ENCODE peak calls at places on chromosome 15, in seven cellular contexts. T is lower leg skin, Q is neural crest cell, O is GM13977, D is CD14-positive monocyte, R is A673, J is uterus. E is an unnamed sample.

GRCh38 chr15:57625703-57626448 is 34.2 kb downstream of the MYZAP start:
- DNase-seq in T (no peak), Q (no peak), O (no peak), D (no peak), R (no peak), J (no peak), E (no peak)

GRCh38 chr15:62071711-62072308 is 5.0 kb downstream of the C2CD4A start:
- DNase-seq in T (no peak), Q (no peak), O (peak), D (no peak), R (peak), J (no peak), E (no peak)

GRCh38 chr15:95086543-95087252 is 855.3 kb downstream of the MCTP2 start:
- DNase-seq in T (no peak), Q (no peak), O (no peak), D (no peak), R (no peak), J (no peak), E (peak)

GRCh38 chr15:80693682-80694623 is 1.2 kb upstream of the ABHD17C start:
- DNase-seq in T (no peak), Q (no peak), O (peak), D (no peak), R (no peak), J (no peak), E (no peak)

GRCh38 chr15:41022487-41023090 is 69.3 kb downstream of the CHAC1 start:
- DNase-seq in T (no peak), Q (peak), O (peak), D (no peak), R (peak), J (no peak), E (no peak)

GRCh38 chr15:39770748-39771689 is 11.6 kb downstream of the FSIP1 start:
- DNase-seq in T (no peak), Q (no peak), O (no peak), D (no peak), R (no peak), J (no peak), E (no peak)

GRCh38 chr15:40272713-40273056 is 10.2 kb downstream of the ANKRD63 start:
- DNase-seq in T (no peak), Q (no peak), O (no peak), D (no peak), R (no peak), J (no peak), E (no peak)

GRCh38 chr15:82543155-82543554 is 2.9 kb upstream of the RPS17 start:
- DNase-seq in T (no peak), Q (no peak), O (no peak), D (no peak), R (no peak), J (no peak), E (peak)

GRCh38 chr15:80789296-80789695 is 10.1 kb downstream of the CEMIP start:
- DNase-seq in T (no peak), Q (no peak), O (no peak), D (no peak), R (no peak), J (no peak), E (no peak)

GRCh38 chr15:35928847-35929246 is 382.9 kb upstream of the DPH6 start:
- DNase-seq in T (no peak), Q (no peak), O (no peak), D (no peak), R (no peak), J (no peak), E (no peak)

GRCh38 chr15:63941698-63942465 is 104.4 kb downstream of the DAPK2 start:
- DNase-seq in T (no peak), Q (no peak), O (no peak), D (no peak), R (no peak), J (no peak), E (no peak)

GRCh38 chr15:69713726-69714559 is 261.3 kb downstream of the RPLP1 start:
- DNase-seq in T (no peak), Q (no peak), O (peak), D (no peak), R (no peak), J (no peak), E (no peak)

GRCh38 chr15:72532991-72533601 is 59.0 kb downstream of the ARIH1 start:
- DNase-seq in T (no peak), Q (no peak), O (no peak), D (no peak), R (no peak), J (no peak), E (no peak)

GRCh38 chr15:94653071-94653470 is 421.7 kb downstream of the MCTP2 start:
- DNase-seq in T (no peak), Q (no peak), O (no peak), D (no peak), R (no peak), J (no peak), E (no peak)

GRCh38 chr15:84874991-84875390 is 9.5 kb upstream of the SLC28A1 start:
- DNase-seq in T (no peak), Q (no peak), O (no peak), D (no peak), R (no peak), J (no peak), E (no peak)

GRCh38 chr15:31930967-31931366 is 99.3 kb upstream of the CHRNA7 start:
- DNase-seq in T (no peak), Q (no peak), O (no peak), D (no peak), R (no peak), J (no peak), E (no peak)

GRCh38 chr15:40543082-40543481 is 21.8 kb downstream of the CCDC32 start:
- DNase-seq in T (no peak), Q (no peak), O (no peak), D (no peak), R (no peak), J (no peak), E (no peak)

GRCh38 chr15:70241031-70241430 is 143.3 kb upstream of the TLE3 start:
- DNase-seq in T (no peak), Q (no peak), O (no peak), D (no peak), R (no peak), J (no peak), E (no peak)

GRCh38 chr15:95693917-95694316 is 636.6 kb upstream of the NR2F2 start:
- DNase-seq in T (no peak), Q (no peak), O (no peak), D (no peak), R (no peak), J (no peak), E (no peak)

GRCh38 chr15:64712353-64712752 is 63.0 kb downstream of the RBPMS2 start:
- DNase-seq in T (no peak), Q (no peak), O (no peak), D (no peak), R (no peak), J (no peak), E (no peak)

GRCh38 chr15:61314443-61314842 is 85.3 kb upstream of the RORA start:
- DNase-seq in T (no peak), Q (no peak), O (no peak), D (no peak), R (no peak), J (no peak), E (no peak)

GRCh38 chr15:58517682-58518525 is 86.1 kb downstream of the LIPC start:
- DNase-seq in T (no peak), Q (no peak), O (peak), D (peak), R (no peak), J (no peak), E (no peak)

GRCh38 chr15:33007295-33007855 is 187.1 kb downstream of the FMN1 start:
- DNase-seq in T (no peak), Q (no peak), O (no peak), D (no peak), R (peak), J (no peak), E (no peak)

GRCh38 chr15:96392380-96393208 is 62.1 kb downstream of the NR2F2 start:
- DNase-seq in T (no peak), Q (no peak), O (no peak), D (no peak), R (no peak), J (no peak), E (no peak)

GRCh38 chr15:83766326-83766725 is 112.4 kb downstream of the ADAMTSL3 start:
- DNase-seq in T (no peak), Q (no peak), O (no peak), D (no peak), R (no peak), J (no peak), E (no peak)

GRCh38 chr15:58477228-58477627 is 45.4 kb downstream of the LIPC start:
- DNase-seq in T (no peak), Q (no peak), O (no peak), D (no peak), R (peak), J (no peak), E (no peak)

GRCh38 chr15:82832601-82833209 is 23.3 kb downstream of the WHAMM start:
- DNase-seq in T (no peak), Q (no peak), O (peak), D (peak), R (peak), J (no peak), E (peak)

GRCh38 chr15:40472171-40472727 is 1.5 kb downstream of the CHST14 start:
- DNase-seq in T (no peak), Q (no peak), O (no peak), D (no peak), R (no peak), J (no peak), E (no peak)

GRCh38 chr15:75725021-75725718 is 12.5 kb upstream of the CSPG4 start:
- DNase-seq in T (no peak), Q (no peak), O (peak), D (no peak), R (no peak), J (no peak), E (no peak)

GRCh38 chr15:74434260-74434915 is 630 bp upstream of the SEMA7A start:
- DNase-seq in T (no peak), Q (no peak), O (no peak), D (no peak), R (no peak), J (no peak), E (no peak)

GRCh38 chr15:57146394-57147140 is 228.1 kb downstream of the TCF12 start:
- DNase-seq in T (no peak), Q (no peak), O (peak), D (no peak), R (peak), J (no peak), E (no peak)

GRCh38 chr15:63261311-63261710 is 16.1 kb upstream of the APH1B start:
- DNase-seq in T (no peak), Q (no peak), O (no peak), D (no peak), R (no peak), J (no peak), E (no peak)

GRCh38 chr15:50315814-50316630 is 39.0 kb downstream of the GABPB1 start:
- DNase-seq in T (no peak), Q (no peak), O (peak), D (no peak), R (peak), J (no peak), E (peak)
- TF ChIP-seq CTCF in T (no peak), Q (peak), O (peak), D (peak), R (peak), J (peak), E (peak)

DNA sequence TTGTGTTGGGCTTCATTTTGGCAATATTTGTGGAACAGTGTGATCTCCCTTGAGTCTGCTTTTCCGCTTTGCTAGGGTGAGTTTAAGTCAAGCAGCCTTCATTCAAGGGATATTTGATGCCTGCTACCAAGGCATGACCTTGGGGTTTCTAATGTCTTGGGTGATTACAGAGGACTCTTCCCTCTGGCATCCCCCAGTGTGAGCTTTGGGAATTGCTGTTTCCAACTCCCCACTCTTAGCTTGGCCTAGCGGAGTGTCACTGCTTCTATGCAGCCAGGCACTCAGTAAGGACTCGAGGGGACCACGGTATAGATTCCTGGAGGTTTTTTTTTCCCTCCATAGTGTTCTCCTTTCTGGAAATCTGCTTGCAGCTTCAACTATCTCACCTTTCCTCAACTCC is 21.1 kb downstream of the GCNT3 start:
- DNase-seq in T (no peak), Q (peak), O (no peak), D (no peak), R (peak), J (no peak), E (no peak)
- TF ChIP-seq CTCF in T (no peak), Q (peak), O (no peak), D (no peak), R (peak), J (no peak), E (peak)

GRCh38 chr15:98292442-98293240 is 332.1 kb downstream of the ARRDC4 start:
- DNase-seq in T (no peak), Q (peak), O (peak), D (no peak), R (peak), J (no peak), E (peak)
- TF ChIP-seq CTCF in T (no peak), Q (peak), O (peak), D (peak), R (peak), J (no peak), E (peak)

GRCh38 chr15:78620021-78620838 is 566 bp downstream of the CHRNA3 start:
- DNase-seq in T (no peak), Q (peak), O (peak), D (no peak), R (peak), J (no peak), E (no peak)
- TF ChIP-seq CTCF in T (no peak), Q (peak), O (no peak), D (no peak), R (peak), J (no peak), E (peak)

GRCh38 chr15:79357566-79357965 is 46.7 kb downstream of the TMED3 start:
- DNase-seq in T (no peak), Q (no peak), O (no peak), D (no peak), R (no peak), J (no peak), E (no peak)
- TF ChIP-seq CTCF in T (no peak), Q (no peak), O (no peak), D (no peak), R (no peak), J (no peak), E (no peak)

DNA sequence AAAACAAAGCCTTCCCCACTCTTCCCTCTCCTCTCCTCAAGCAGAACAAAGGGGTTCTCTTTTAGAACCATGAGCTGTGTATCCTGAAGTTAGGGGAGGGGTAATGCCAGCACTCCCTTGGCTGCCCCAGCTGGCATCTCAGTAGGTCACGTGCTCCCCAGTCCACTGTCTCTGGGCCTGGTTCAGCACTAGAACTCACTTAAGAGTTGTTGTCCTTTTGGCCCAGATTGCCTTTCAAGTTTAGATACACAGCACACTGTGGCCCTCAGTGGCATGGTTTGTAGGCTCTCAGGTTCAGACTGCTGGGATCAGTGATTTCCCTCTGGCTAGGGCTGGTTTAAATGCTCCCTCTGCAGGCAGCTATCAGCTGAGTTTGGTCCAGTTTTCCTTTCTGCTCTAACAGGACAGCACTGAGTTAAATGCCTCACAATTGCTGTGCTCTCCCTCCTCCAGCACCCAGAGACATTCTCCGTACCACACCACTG is 188.4 kb upstream of the ST8SIA2 start:
- DNase-seq in T (no peak), Q (no peak), O (no peak), D (no peak), R (no peak), J (no peak), E (no peak)
- TF ChIP-seq CTCF in T (no peak), Q (no peak), O (no peak), D (no peak), R (no peak), J (no peak), E (no peak)

GRCh38 chr15:46280753-46281521 is 646.1 kb downstream of the SQOR start:
- DNase-seq in T (no peak), Q (no peak), O (no peak), D (no peak), R (peak), J (no peak), E (no peak)
- TF ChIP-seq CTCF in T (no peak), Q (peak), O (no peak), D (no peak), R (peak), J (no peak), E (no peak)

GRCh38 chr15:68371160-68371559 is 60.8 kb downstream of the ITGA11 start:
- DNase-seq in T (no peak), Q (no peak), O (no peak), D (no peak), R (no peak), J (peak), E (no peak)

GRCh38 chr15:68371851-68372250 is 60.1 kb downstream of the ITGA11 start:
- DNase-seq in T (no peak), Q (no peak), O (no peak), D (no peak), R (no peak), J (no peak), E (no peak)

GRCh38 chr15:68370768-68371151 is 61.2 kb downstream of the ITGA11 start:
- DNase-seq in T (no peak), Q (no peak), O (no peak), D (no peak), R (no peak), J (no peak), E (no peak)

GRCh38 chr15:68373028-68373427 is 58.9 kb downstream of the ITGA11 start:
- DNase-seq in T (no peak), Q (no peak), O (no peak), D (no peak), R (no peak), J (peak), E (no peak)

DNA sequence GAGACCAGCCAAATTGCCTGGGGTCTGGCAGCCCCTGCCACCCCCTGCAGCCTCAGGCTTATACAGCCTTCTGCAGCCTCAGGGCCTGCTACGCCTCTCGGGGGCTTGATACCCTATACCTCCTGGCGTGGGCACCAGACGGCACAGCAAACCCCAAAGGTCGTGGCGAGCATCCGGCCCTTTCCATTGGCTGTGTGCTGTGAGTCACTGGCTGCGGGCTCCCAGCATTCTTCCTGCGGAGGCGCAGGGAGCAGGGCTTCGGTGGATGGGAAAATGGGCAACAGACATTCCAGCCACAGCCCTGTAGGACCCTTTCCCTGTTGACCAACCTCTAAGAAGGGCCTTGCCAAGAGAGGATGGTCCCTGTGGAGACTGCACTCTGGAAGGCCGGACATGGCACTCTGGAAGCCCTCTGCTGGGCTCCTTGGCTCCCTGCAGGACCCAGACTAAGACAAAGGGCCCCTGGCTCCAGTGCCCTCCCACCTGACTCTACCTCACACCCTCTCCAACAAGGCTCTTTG is 59.6 kb downstream of the ITGA11 start:
- DNase-seq in T (no peak), Q (peak), O (no peak), D (no peak), R (no peak), J (peak), E (no peak)
- TF ChIP-seq CTCF in T (no peak), Q (peak), O (peak), D (no peak), R (peak), J (no peak), E (peak)

GRCh38 chr15:86139828-86140227 is 60.2 kb downstream of the AGBL1 start:
- DNase-seq in T (no peak), Q (peak), O (no peak), D (no peak), R (peak), J (no peak), E (no peak)
- TF ChIP-seq CTCF in T (no peak), Q (peak), O (peak), D (no peak), R (peak), J (no peak), E (peak)